ENCODE peak calls at places on chromosomes 4 and X, in five cellular contexts. I, F, X, P and L are unnamed samples. For H3K4me1, the result is how much of the 10 kb centered on the place peaks cover.

GRCh38 chr4:160848901-160849735 is 1314.7 kb downstream of the FSTL5 start:
- DNase-seq in F (no peak), I (no peak), X (peak), P (peak), L (no peak)

GRCh38 chrX:148133099-148133725 is 152.1 kb downstream of the FMR1NB start:
- DNase-seq in P (peak), X (peak), F (no peak), I (no peak), L (no peak)

GRCh38 chr4:74117024-74117534 is 18.1 kb upstream of the CXCL2 start:
- DNase-seq in I (peak), X (peak), P (peak), F (no peak), L (peak)

GRCh38 chr4:145716200-145716599 is 36.3 kb downstream of the C4orf51 start:
- DNase-seq in X (peak), P (no peak), I (no peak), F (no peak), L (no peak)

GRCh38 chrX:107940095-107940494 is 42.1 kb downstream of the TEX13B start:
- DNase-seq in P (no peak), I (no peak), X (no peak), F (no peak), L (no peak)

GRCh38 chr4:3184725-3185124 is 64.2 kb upstream of the MSANTD1 start:
- DNase-seq in P (no peak), X (no peak), I (peak), F (no peak), L (no peak)

GRCh38 chr4:149108626-149109025 is 666.4 kb upstream of the NR3C2 start:
- DNase-seq in X (no peak), P (no peak), F (no peak), I (no peak), L (no peak)

GRCh38 chrX:120367390-120368100 is 5.7 kb downstream of the ATP1B4 start:
- DNase-seq in P (no peak), X (no peak), I (no peak), F (no peak), L (no peak)

GRCh38 chr4:118732591-118733330 is 47.6 kb downstream of the METTL14 start:
- DNase-seq in P (no peak), I (no peak), F (no peak), X (no peak), L (no peak)

GRCh38 chr4:133150643-133151300 is 1.7 kb downstream of the PCDH10 start:
- DNase-seq in F (no peak), X (peak), I (no peak), P (peak), L (peak)

GRCh38 chr4:108130955-108131354 is 37.8 kb downstream of the LEF1 start:
- DNase-seq in F (no peak), I (no peak), P (no peak), X (no peak), L (no peak)

GRCh38 chrX:108447303-108447702 is 7.7 kb downstream of the COL4A5 start:
- DNase-seq in X (peak), I (no peak), P (peak), F (no peak), L (no peak)

DNA sequence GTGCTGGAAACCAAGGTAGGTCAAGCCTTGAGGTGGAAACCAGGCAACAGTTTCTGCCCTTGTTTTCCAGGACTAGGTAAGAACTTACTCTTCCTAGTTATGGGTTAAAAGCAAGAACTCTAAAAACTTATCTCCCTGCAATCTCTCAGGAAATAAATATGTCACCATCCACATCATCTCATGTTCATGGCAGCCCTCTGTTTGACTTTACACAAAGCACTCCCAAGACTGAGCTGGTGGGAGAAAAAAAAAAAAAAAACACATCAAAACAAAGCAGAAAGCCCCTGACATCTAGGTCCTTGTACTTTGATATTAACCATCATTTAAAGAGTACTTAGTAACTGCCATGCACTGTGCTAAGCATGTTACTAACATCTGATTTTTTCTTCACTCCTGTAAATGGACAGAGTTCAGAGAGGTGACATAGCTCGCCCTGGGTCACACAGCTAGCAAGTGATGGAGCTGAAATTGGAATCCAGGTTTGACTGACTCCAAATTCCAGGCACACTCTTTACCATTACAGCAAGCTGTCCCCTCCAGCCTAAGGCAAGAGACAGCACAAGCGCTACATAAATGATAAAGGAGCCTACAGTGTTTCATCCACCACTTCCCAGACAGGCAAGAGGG is 102.8 kb upstream of the NOCT start:
- DNase-seq in I (no peak), F (no peak), P (no peak), X (no peak), L (no peak)
- H3K4me3 ChIP-seq in I (no peak), F (no peak), P (no peak), X (no peak), L (no peak)

GRCh38 chr4:87024181-87024580 is 89.4 kb downstream of the AFF1 start:
- DNase-seq in P (no peak), X (peak), F (no peak), I (no peak), L (no peak)

GRCh38 chr4:87029356-87029755 is 94.5 kb downstream of the AFF1 start:
- DNase-seq in I (peak), X (no peak), P (no peak), F (no peak), L (peak)

GRCh38 chr4:87026795-87027495 is 92.1 kb downstream of the AFF1 start:
- DNase-seq in I (no peak), F (no peak), X (no peak), P (no peak), L (no peak)

GRCh38 chr4:87025023-87025613 is 90.3 kb downstream of the AFF1 start:
- DNase-seq in F (no peak), I (no peak), X (no peak), P (no peak), L (no peak)

GRCh38 chr4:87025614-87026041 is 90.8 kb downstream of the AFF1 start:
- DNase-seq in I (no peak), X (no peak), F (no peak), P (peak), L (no peak)
- H3K4me1 ChIP-seq in I (half or more), X (under half), F (under half), P (half or more), L (under half)

GRCh38 chr4:47936336-47936735 is 22.0 kb upstream of the NFXL1 start:
- DNase-seq in P (no peak), F (no peak), I (no peak), X (no peak), L (no peak)

GRCh38 chr4:47926667-47927258 is 12.4 kb upstream of the NFXL1 start:
- DNase-seq in F (no peak), I (peak), X (peak), P (peak), L (no peak)

GRCh38 chr4:47933798-47934197 is 19.4 kb upstream of the NFXL1 start:
- DNase-seq in P (peak), X (peak), F (no peak), I (no peak), L (no peak)

GRCh38 chr4:47929682-47930201 is 15.4 kb upstream of the NFXL1 start:
- DNase-seq in P (no peak), I (no peak), F (no peak), X (no peak), L (no peak)

GRCh38 chr4:47930971-47931804 is 16.8 kb upstream of the NFXL1 start:
- DNase-seq in F (no peak), X (peak), P (no peak), I (peak), L (no peak)
- H3K4me3 ChIP-seq in F (no peak), X (no peak), P (no peak), I (no peak), L (no peak)

GRCh38 chr4:124275-125081 is at the start of gene ZNF718:
- DNase-seq in F (peak), P (peak), X (peak), I (peak), L (peak)

GRCh38 chr4:125085-125820 is 952 bp downstream of the ZNF718 start:
- DNase-seq in F (no peak), X (peak), P (peak), I (peak), L (no peak)

GRCh38 chr4:121408-122084 is 2.8 kb upstream of the ZNF718 start:
- DNase-seq in X (no peak), P (no peak), I (no peak), F (no peak), L (no peak)

GRCh38 chr4:116499-116898 is 7.8 kb upstream of the ZNF718 start:
- DNase-seq in X (no peak), P (no peak), F (no peak), I (no peak), L (no peak)

GRCh38 chr4:120616-121015 is 3.7 kb upstream of the ZNF718 start:
- DNase-seq in P (no peak), I (no peak), X (no peak), F (no peak), L (no peak)
- H3K4me1 ChIP-seq in P (under half), I (under half), X (under half), F (under half), L (under half)